ENCODE peak calls at places on chromosomes 3 and 15, in eight cellular contexts. B is fibroblast of lung, I is neuronal stem cell, L is endodermal cell, C is endothelial cell of umbilical vein, Q is NT2/D1, U is mesendoderm, V is GM23248. E is an unnamed sample.

GRCh38 chr3:38008971-38009580 is 18.5 kb downstream of the VILL start:
- DNase-seq in B (no peak), I (no peak), L (no peak), C (no peak), Q (no peak), U (no peak), V (no peak), E (no peak)

GRCh38 chr15:23069496-23070166 is 30.3 kb upstream of the TUBGCP5 start:
- DNase-seq in B (no peak), I (no peak), L (peak; percentile 60), C (no peak), Q (peak; percentile 46), U (peak; percentile 11), V (peak; percentile 3), E (no peak)

GRCh38 chr15:74262635-74263034 is 26.5 kb downstream of the CCDC33 start:
- DNase-seq in B (no peak), I (no peak), L (no peak), C (peak; percentile 8), Q (no peak), U (no peak), V (no peak), E (no peak)

GRCh38 chr3:197008436-197009209 is 21.0 kb downstream of the MELTF start:
- DNase-seq in B (no peak), I (no peak), L (no peak), C (no peak), Q (no peak), U (no peak), V (no peak), E (no peak)

GRCh38 chr3:86743233-86743632 is 247.7 kb downstream of the VGLL3 start:
- DNase-seq in B (no peak), I (no peak), L (no peak), C (no peak), Q (no peak), U (no peak), V (peak; percentile 10), E (no peak)

GRCh38 chr3:140972833-140973232 is 31.2 kb downstream of the SLC25A36 start:
- DNase-seq in B (peak; percentile 48), I (no peak), L (no peak), C (peak; percentile 29), Q (no peak), U (peak; percentile 26), V (peak; percentile 59), E (peak; percentile 26)

GRCh38 chr15:90413411-90414379 is 25.7 kb downstream of the IQGAP1 start:
- DNase-seq in B (peak; percentile 59), I (no peak), L (no peak), C (peak; percentile 54), Q (peak; percentile 46), U (peak; percentile 85), V (peak; percentile 54), E (peak; percentile 69)

GRCh38 chr3:27360113-27361078 is 8.8 kb downstream of the NEK10 start:
- DNase-seq in B (peak; percentile 34), I (no peak), L (no peak), C (peak; percentile 98), Q (no peak), U (no peak), V (peak; percentile 27), E (peak; percentile 44)

GRCh38 chr3:141353652-141354495 is 14.4 kb upstream of the ZBTB38 start:
- DNase-seq in B (no peak), I (no peak), L (peak; percentile 49), C (no peak), Q (no peak), U (no peak), V (peak; percentile 66), E (no peak)

GRCh38 chr15:93035953-93036810 is 52.8 kb downstream of the RGMA start:
- DNase-seq in B (peak; percentile 44), I (no peak), L (peak; percentile 83), C (peak; percentile 34), Q (no peak), U (peak; percentile 55), V (peak; percentile 35), E (peak; percentile 30)
- H3K9ac ChIP-seq in B (no peak overlapping the region), I (no peak overlapping the region), L (no peak overlapping the region), C (no peak overlapping the region), Q (no peak overlapping the region), U (no peak overlapping the region), V (no peak overlapping the region), E (no peak overlapping the region)

DNA sequence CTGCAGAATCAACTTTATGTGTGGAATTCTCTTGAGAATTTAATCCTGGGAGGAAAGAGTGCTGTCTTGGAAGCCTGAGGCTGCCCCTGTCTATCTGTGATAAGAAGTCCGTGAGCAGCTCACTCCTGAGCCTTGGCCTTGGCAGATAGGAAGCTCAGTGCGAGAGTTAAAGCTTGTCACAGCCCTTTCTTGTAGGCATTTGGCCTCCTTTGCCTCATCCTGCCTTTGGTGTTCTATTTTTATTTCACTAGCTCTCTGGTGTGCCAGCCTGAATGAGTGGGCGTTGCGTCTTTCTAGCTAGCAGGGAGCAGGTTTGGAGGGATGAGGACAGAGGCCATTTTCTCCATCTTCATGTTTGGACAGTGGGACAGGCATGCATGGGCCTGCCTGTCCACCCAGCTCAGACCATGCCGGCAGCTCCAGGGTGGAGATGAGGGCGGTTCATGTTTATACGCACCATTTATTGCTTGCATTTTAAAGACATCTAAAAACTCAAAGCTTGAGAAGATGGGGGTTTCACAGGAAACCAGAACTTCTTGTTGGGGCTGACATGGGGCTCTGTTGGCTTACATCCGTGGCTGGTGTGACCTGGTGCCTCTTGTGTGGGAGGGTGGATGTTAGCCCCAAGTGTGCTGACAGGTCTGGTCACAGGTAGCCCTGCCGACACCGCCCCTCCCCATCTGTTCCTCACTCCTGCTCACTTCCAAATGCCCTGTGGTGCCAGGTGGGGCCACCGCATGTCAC is 29.8 kb downstream of the IRAK2 start:
- DNase-seq in B (no peak), I (no peak), L (no peak), C (no peak), Q (no peak), U (no peak), V (peak; percentile 41), E (no peak)
- H3K9ac ChIP-seq in B (no peak overlapping the region), I (no peak overlapping the region), L (no peak overlapping the region), C (no peak overlapping the region), Q (no peak overlapping the region), U (no peak overlapping the region), V (peak overlapping the region; percentile 4), E (no peak overlapping the region)

GRCh38 chr3:159788987-159789386 is 199.6 kb upstream of the IL12A start:
- DNase-seq in B (no peak), I (no peak), L (no peak), C (no peak), Q (no peak), U (no peak), V (no peak), E (no peak)
- H3K9ac ChIP-seq in B (no peak overlapping the region), I (no peak overlapping the region), L (no peak overlapping the region), C (no peak overlapping the region), Q (no peak overlapping the region), U (no peak overlapping the region), V (no peak overlapping the region), E (no peak overlapping the region)

DNA sequence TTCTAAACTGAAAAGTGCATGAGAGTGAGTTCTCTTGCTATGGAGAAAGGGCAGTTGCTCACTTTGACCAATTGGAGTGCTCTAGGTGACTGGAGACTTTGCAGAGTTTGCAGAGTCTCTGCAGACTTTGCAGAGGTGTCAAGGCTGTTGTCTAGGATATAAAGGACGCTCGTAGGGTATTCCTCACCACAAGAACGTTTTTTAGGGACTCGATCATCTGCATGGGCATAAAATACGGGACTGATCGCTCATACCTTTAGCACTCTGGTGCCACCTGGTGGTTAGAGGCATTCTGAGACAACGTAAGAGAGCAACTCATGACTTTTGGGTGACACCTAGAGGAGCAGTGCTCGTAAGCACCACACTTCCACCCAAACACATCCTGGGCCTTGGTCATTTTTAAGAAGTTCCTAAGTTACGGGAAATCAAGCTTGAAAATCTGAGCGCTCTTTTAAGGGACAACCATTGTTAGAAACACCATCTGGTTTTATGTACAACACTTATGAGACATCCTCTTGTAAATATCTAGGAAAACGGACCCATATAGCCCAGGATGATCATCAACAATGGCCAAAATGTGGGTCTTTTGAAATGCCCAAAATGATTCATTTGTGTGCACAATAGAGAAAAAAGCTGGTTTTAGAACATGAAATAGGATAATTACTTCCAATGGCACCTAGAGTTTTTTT is 51.6 kb upstream of the XCR1 start:
- DNase-seq in B (peak; percentile 96), I (peak; percentile 89), L (peak; percentile 97), C (peak; percentile 87), Q (peak; percentile 97), U (peak; percentile 96), V (peak; percentile 92), E (peak; percentile 93)
- H3K9ac ChIP-seq in B (no peak overlapping the region), I (no peak overlapping the region), L (no peak overlapping the region), C (no peak overlapping the region), Q (no peak overlapping the region), U (no peak overlapping the region), V (no peak overlapping the region), E (no peak overlapping the region)

DNA sequence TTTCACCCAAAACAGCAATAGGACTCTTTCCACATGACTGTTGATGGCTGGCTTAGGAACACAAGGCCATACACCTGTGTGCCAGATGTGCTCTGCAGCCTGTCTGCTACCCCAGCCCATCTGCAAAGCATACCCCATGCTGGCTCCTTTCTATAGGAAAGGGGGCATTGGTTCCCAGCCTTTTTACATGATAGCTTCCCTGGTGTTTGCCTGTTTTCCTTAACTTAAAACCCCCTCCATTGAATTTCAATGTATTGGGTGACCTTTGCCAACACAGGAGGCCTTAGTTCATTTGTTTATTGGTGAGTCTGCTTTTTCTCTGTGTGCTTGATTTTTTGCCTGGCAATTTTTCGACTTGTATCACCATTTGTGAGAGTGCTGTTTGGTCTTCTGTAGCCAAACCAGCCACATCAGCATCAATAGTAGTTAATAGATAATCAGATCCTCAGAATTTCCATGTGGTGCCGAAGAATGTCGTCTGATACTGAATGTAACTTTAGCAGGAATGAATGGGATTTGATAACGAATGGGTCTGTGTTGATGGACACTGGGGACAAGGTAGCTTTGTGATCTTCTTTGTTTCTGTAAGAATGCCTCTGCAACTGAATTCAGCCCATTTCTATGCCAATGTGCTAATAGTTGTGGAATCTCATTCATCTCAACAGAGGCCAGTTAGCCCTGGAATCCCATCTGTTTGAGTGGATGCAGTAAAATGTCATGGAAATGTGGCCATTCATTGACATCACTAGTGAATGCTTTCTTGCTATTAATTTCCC is 272.2 kb upstream of the RARB start:
- DNase-seq in B (no peak), I (peak; percentile 84), L (peak; percentile 82), C (no peak), Q (peak; percentile 84), U (peak; percentile 93), V (peak; percentile 1), E (no peak)
- H3K9ac ChIP-seq in B (no peak overlapping the region), I (no peak overlapping the region), L (no peak overlapping the region), C (peak overlapping the region; percentile 60), Q (no peak overlapping the region), U (no peak overlapping the region), V (no peak overlapping the region), E (no peak overlapping the region)

E was measured in IMR-90.